ENCODE peak calls at places on chromosomes 13 and 19, in nine cellular contexts. I is colonic mucosa; L is AG10803; S is cardiac fibroblast; K is CD8-positive, alpha-beta T cell; H is fibroblast of the conjunctiva; G is dermis blood vessel endothelial cell; C is H9; X is fibroblast of mammary gland. A is an unnamed sample.

GRCh38 chr13:55788548-55788947 is 1352.2 kb upstream of the PRR20A start:
- DNase-seq in I (no peak), L (no peak), S (no peak), K (no peak), H (no peak), G (no peak), C (no peak), X (no peak), A (no peak)

GRCh38 chr19:41323430-41324125 is 13.6 kb downstream of the CCDC97 start:
- DNase-seq in I (peak; percentile 52), L (peak; percentile 97), S (peak; percentile 96), K (no peak), H (peak; percentile 88), G (peak; percentile 94), C (peak; percentile 75), X (peak; percentile 97), A (no peak)

GRCh38 chr13:61146158-61146557 is 269.5 kb downstream of the PCDH20 start:
- DNase-seq in I (no peak), L (no peak), S (no peak), K (no peak), H (no peak), G (no peak), C (no peak), X (no peak), A (no peak)

GRCh38 chr13:114047358-114047881 is 73.5 kb upstream of the C13orf46 start:
- DNase-seq in I (no peak), L (no peak), S (no peak), K (no peak), H (no peak), G (no peak), C (no peak), X (peak; percentile 48), A (no peak)

GRCh38 chr19:21765151-21765550 is 2.2 kb downstream of the ZNF100 start:
- DNase-seq in I (no peak), L (no peak), S (no peak), K (no peak), H (no peak), G (no peak), C (no peak), X (peak; percentile 4), A (no peak)

GRCh38 chr19:23762884-23763711 is 4.4 kb upstream of the ZNF681 start:
- DNase-seq in I (peak; percentile 96), L (peak; percentile 23), S (peak; percentile 31), K (peak; percentile 69), H (peak; percentile 4), G (peak; percentile 65), C (peak; percentile 94), X (peak; percentile 25), A (peak; percentile 64)

GRCh38 chr13:113849546-113849945 is 14.3 kb downstream of the GAS6 start:
- DNase-seq in I (peak; percentile 12), L (no peak), S (no peak), K (no peak), H (no peak), G (no peak), C (no peak), X (no peak), A (no peak)

GRCh38 chr13:110304256-110304655 is 2.7 kb downstream of the COL4A1 start:
- DNase-seq in I (no peak), L (peak; percentile 28), S (peak; percentile 78), K (no peak), H (no peak), G (peak; percentile 57), C (peak; percentile 14), X (peak; percentile 96), A (no peak)

GRCh38 chr13:104004572-104004971 is 938.4 kb upstream of the SLC10A2 start:
- DNase-seq in I (no peak), L (no peak), S (no peak), K (no peak), H (no peak), G (no peak), C (no peak), X (no peak), A (no peak)

A was measured in HuH-7.